ENCODE peak calls at places on chromosomes 4 and X, in six cellular contexts. J is left colon; H is stimulated activated CD4-positive, alpha-beta T cell treated with anti-CD3 and anti-CD28 coated beads, Interleukin-12 subunit alpha, Interleukin-12 subunit beta, amount 100 ng/mL, for 24 hours; N is GOT3; F is coronary artery; E is NCI-H1105. P is an unnamed sample.
A peak's percentile ranks its signal among the peaks of the same experiment; 100 is the strongest.

GRCh38 chr4:19583827-19584569 is 667.7 kb upstream of the SLIT2 start:
- DNase-seq in J (no peak), N (no peak), F (no peak), E (no peak), H (no peak), P (no peak)

GRCh38 chrX:17052210-17052609 is 105.8 kb downstream of the REPS2 start:
- DNase-seq in E (no peak), H (no peak), J (no peak), F (no peak), N (no peak), P (no peak)

GRCh38 chrX:37926700-37927099 is 79.3 kb upstream of the DYNLT3 start:
- DNase-seq in N (no peak), F (no peak), J (no peak), H (no peak), E (peak; percentile 16), P (no peak)

GRCh38 chrX:88603237-88603636 is 143.8 kb upstream of the CPXCR1 start:
- DNase-seq in N (no peak), J (no peak), H (no peak), F (no peak), E (no peak), P (no peak)

GRCh38 chrX:121109986-121110385 is 62.6 kb downstream of the GLUD2 start:
- DNase-seq in J (no peak), F (no peak), H (no peak), E (no peak), N (no peak), P (no peak)

GRCh38 chr4:6435010-6435409 is 37.4 kb downstream of the PPP2R2C start:
- DNase-seq in E (no peak), J (no peak), N (no peak), H (no peak), F (no peak), P (no peak)

GRCh38 chr4:8672486-8672885 is 79.9 kb downstream of the CPZ start:
- DNase-seq in E (no peak), F (no peak), H (no peak), J (no peak), N (no peak), P (no peak)

GRCh38 chr4:55216871-55217635 is 91.7 kb upstream of the KDR start:
- DNase-seq in N (no peak), J (no peak), H (no peak), E (no peak), F (no peak), P (no peak)

GRCh38 chr4:163542275-163542674 is 47.8 kb downstream of the TMA16 start:
- DNase-seq in J (no peak), N (no peak), E (no peak), F (no peak), H (no peak), P (no peak)